ENCODE peak calls at places on chromosomes 13 and 19, in seven cellular contexts. M is erythroblast; N is right cardiac atrium; A is lower leg skin; X is naive thymus-derived CD8-positive, alpha-beta T cell; E is suprapubic skin; S is A673. L is an unnamed sample.

GRCh38 chr19:11375143-11375948 is 880 bp downstream of the SWSAP1 start:
- DNase-seq in M (peak; percentile 64), N (peak; percentile 84), A (peak; percentile 48), X (peak; percentile 65), E (no peak), S (peak; percentile 44), L (no peak)

GRCh38 chr13:81872581-81872980 is 1531.7 kb upstream of the SPRY2 start:
- DNase-seq in M (no peak), N (no peak), A (no peak), X (no peak), E (no peak), S (peak; percentile 16), L (no peak)

GRCh38 chr13:94169783-94170513 is 309.5 kb downstream of the DCT start:
- DNase-seq in M (no peak), N (peak; percentile 79), A (no peak), X (no peak), E (no peak), S (peak; percentile 29), L (no peak)

GRCh38 chr13:111855016-111855590 is 211.8 kb upstream of the SOX1 start:
- DNase-seq in M (no peak), N (no peak), A (no peak), X (no peak), E (no peak), S (no peak), L (no peak)

GRCh38 chr13:81929988-81930387 is 1589.1 kb upstream of the SPRY2 start:
- DNase-seq in M (no peak), N (no peak), A (no peak), X (no peak), E (no peak), S (peak; percentile 44), L (no peak)

GRCh38 chr19:947090-947706 is 21.4 kb downstream of the ARID3A start:
- DNase-seq in M (no peak), N (no peak), A (no peak), X (no peak), E (no peak), S (no peak), L (no peak)

GRCh38 chr13:98584668-98585397 is 7.9 kb upstream of the STK24 start:
- DNase-seq in M (no peak), N (no peak), A (no peak), X (no peak), E (no peak), S (peak; percentile 58), L (no peak)

GRCh38 chr13:110239280-110240120 is 67.5 kb downstream of the COL4A1 start:
- DNase-seq in M (no peak), N (no peak), A (no peak), X (no peak), E (no peak), S (no peak), L (no peak)

GRCh38 chr13:113959198-113959597 is 14.7 kb downstream of the C13orf46 start:
- DNase-seq in M (no peak), N (no peak), A (no peak), X (no peak), E (no peak), S (no peak), L (no peak)

GRCh38 chr13:76853481-76853880 is 32.7 kb downstream of the KCTD12 start:
- DNase-seq in M (no peak), N (no peak), A (no peak), X (no peak), E (no peak), S (no peak), L (no peak)

GRCh38 chr13:64488731-64489130 is 2741.4 kb downstream of the PCDH9 start:
- DNase-seq in M (no peak), N (no peak), A (no peak), X (no peak), E (no peak), S (no peak), L (no peak)

GRCh38 chr19:37706052-37706605 is 13.4 kb downstream of the ZNF607 start:
- DNase-seq in M (no peak), N (no peak), A (no peak), X (no peak), E (no peak), S (no peak), L (no peak)

GRCh38 chr19:46862974-46863632 is 2.3 kb downstream of the ARHGAP35 start:
- DNase-seq in M (peak; percentile 46), N (peak; percentile 48), A (no peak), X (no peak), E (peak; percentile 26), S (no peak), L (no peak)

GRCh38 chr19:47369923-47370625 is 21.0 kb downstream of the DHX34 start:
- DNase-seq in M (peak; percentile 17), N (no peak), A (no peak), X (no peak), E (no peak), S (peak; percentile 45), L (peak; percentile 15)

L was measured in SIG-M5.